ENCODE peak calls at places on chromosome 21, in five cellular contexts. I is NB4, W is IMR-90, B is keratinocyte, T is fibroblast of villous mesenchyme. Z is an unnamed sample.

GRCh38 chr21:46667191-46667734 is 31.8 kb downstream of the PRMT2 start:
- DNase-seq in I (peak; percentile 74), W (peak; percentile 16), B (no peak), T (peak; percentile 40), Z (peak; percentile 25)

GRCh38 chr21:23475518-23476189 is 2131.6 kb downstream of the MRPL39 start:
- DNase-seq in I (no peak), W (no peak), B (no peak), T (no peak), Z (no peak)

GRCh38 chr21:23986987-23987386 is 1620.3 kb downstream of the MRPL39 start:
- DNase-seq in I (no peak), W (no peak), B (no peak), T (no peak), Z (no peak)

GRCh38 chr21:28118570-28118969 is 874.1 kb downstream of the LTN1 start:
- DNase-seq in I (no peak), W (no peak), B (no peak), T (no peak), Z (no peak)

GRCh38 chr21:46153259-46154154 is 1.9 kb downstream of the FTCD start:
- DNase-seq in I (peak; percentile 63), W (no peak), B (no peak), T (peak; percentile 49), Z (peak; percentile 54)

GRCh38 chr21:16522512-16522911 is 792.7 kb downstream of the USP25 start:
- DNase-seq in I (no peak), W (peak; percentile 83), B (no peak), T (peak; percentile 65), Z (peak; percentile 63)

GRCh38 chr21:39121600-39122355 is 61.5 kb downstream of the PSMG1 start:
- DNase-seq in I (no peak), W (no peak), B (no peak), T (no peak), Z (no peak)

GRCh38 chr21:38679531-38679930 is 126.2 kb upstream of the ETS2 start:
- DNase-seq in I (peak; percentile 59), W (peak; percentile 62), B (no peak), T (peak; percentile 75), Z (peak; percentile 74)

GRCh38 chr21:46457801-46458314 is 833 bp upstream of the DIP2A start:
- DNase-seq in I (peak; percentile 79), W (peak; percentile 40), B (no peak), T (peak; percentile 59), Z (peak; percentile 41)

GRCh38 chr21:20302084-20302483 is 696.1 kb upstream of the NCAM2 start:
- DNase-seq in I (no peak), W (no peak), B (no peak), T (no peak), Z (no peak)

GRCh38 chr21:23401278-23401677 is 2206.0 kb downstream of the MRPL39 start:
- DNase-seq in I (peak; percentile 27), W (no peak), B (no peak), T (no peak), Z (no peak)

GRCh38 chr21:16870116-16870515 is 642.7 kb upstream of the CXADR start:
- DNase-seq in I (no peak), W (peak; percentile 5), B (no peak), T (peak; percentile 76), Z (peak; percentile 13)

GRCh38 chr21:44046734-44047133 is 34.6 kb downstream of the TRAPPC10 start:
- DNase-seq in I (no peak), W (no peak), B (no peak), T (no peak), Z (no peak)

GRCh38 chr21:29827236-29827635 is 112.6 kb downstream of the GRIK1 start:
- DNase-seq in I (no peak), W (no peak), B (no peak), T (no peak), Z (no peak)

GRCh38 chr21:38467911-38468310 is 30.4 kb downstream of the ERG start:
- DNase-seq in I (peak; percentile 25), W (no peak), B (no peak), T (no peak), Z (no peak)

GRCh38 chr21:35995522-35996088 is 64.7 kb downstream of the SETD4 start:
- DNase-seq in I (no peak), W (no peak), B (no peak), T (no peak), Z (no peak)

GRCh38 chr21:16865612-16866011 is 647.2 kb upstream of the CXADR start:
- DNase-seq in I (no peak), W (peak; percentile 1), B (no peak), T (peak; percentile 47), Z (peak; percentile 1)

GRCh38 chr21:28798798-28799197 is 193.9 kb downstream of the LTN1 start:
- DNase-seq in I (no peak), W (peak; percentile 66), B (no peak), T (peak; percentile 40), Z (peak; percentile 50)

GRCh38 chr21:46092026-46092764 is 5.7 kb upstream of the COL6A2 start:
- DNase-seq in I (no peak), W (peak; percentile 99), B (no peak), T (peak; percentile 97), Z (peak; percentile 97)

GRCh38 chr21:31730687-31731111 is 1.2 kb downstream of the SCAF4 start:
- DNase-seq in I (peak; percentile 50), W (peak; percentile 28), B (no peak), T (no peak), Z (peak; percentile 40)

GRCh38 chr21:28221984-28222383 is 770.7 kb downstream of the LTN1 start:
- DNase-seq in I (no peak), W (no peak), B (no peak), T (no peak), Z (no peak)

GRCh38 chr21:32508558-32508957 is 76.8 kb downstream of the TCP10L start:
- DNase-seq in I (no peak), W (no peak), B (no peak), T (no peak), Z (no peak)

GRCh38 chr21:42981862-42982261 is 7.5 kb downstream of the PKNOX1 start:
- DNase-seq in I (no peak), W (no peak), B (no peak), T (no peak), Z (no peak)

GRCh38 chr21:43343095-43343991 is 83.6 kb downstream of the SIK1 start:
- DNase-seq in I (no peak), W (no peak), B (no peak), T (no peak), Z (no peak)

GRCh38 chr21:31108969-31109368 is 70.7 kb upstream of the KRTAP19-8 start:
- DNase-seq in I (peak; percentile 41), W (peak; percentile 20), B (no peak), T (no peak), Z (peak; percentile 26)

GRCh38 chr21:43267391-43268085 is 98.7 kb downstream of the CRYAA start:
- DNase-seq in I (no peak), W (no peak), B (no peak), T (no peak), Z (no peak)

GRCh38 chr21:29538115-29538514 is 239.4 kb downstream of the BACH1 start:
- DNase-seq in I (no peak), W (peak; percentile 79), B (no peak), T (peak; percentile 8), Z (peak; percentile 72)

GRCh38 chr21:40381111-40381510 is 465.8 kb downstream of the DSCAM start:
- DNase-seq in I (no peak), W (no peak), B (no peak), T (no peak), Z (no peak)

GRCh38 chr21:40371329-40371728 is 475.6 kb downstream of the DSCAM start:
- DNase-seq in I (no peak), W (no peak), B (no peak), T (no peak), Z (no peak)

GRCh38 chr21:40373760-40374159 is 473.2 kb downstream of the DSCAM start:
- DNase-seq in I (no peak), W (no peak), B (no peak), T (no peak), Z (no peak)

GRCh38 chr21:40377135-40377534 is 469.8 kb downstream of the DSCAM start:
- DNase-seq in I (no peak), W (no peak), B (no peak), T (no peak), Z (no peak)
- TF ChIP-seq CTCF in I (no peak), W (no peak), B (no peak), T (no peak), Z (no peak)

GRCh38 chr21:18245493-18245967 is 897 bp downstream of the CHODL start:
- DNase-seq in I (no peak), W (no peak), B (no peak), T (no peak), Z (no peak)
- H3K4me3 ChIP-seq in I (no peak overlapping the region), W (no peak overlapping the region), B (peak overlapping the region; percentile 23), T (no peak overlapping the region), Z (no peak overlapping the region)

DNA sequence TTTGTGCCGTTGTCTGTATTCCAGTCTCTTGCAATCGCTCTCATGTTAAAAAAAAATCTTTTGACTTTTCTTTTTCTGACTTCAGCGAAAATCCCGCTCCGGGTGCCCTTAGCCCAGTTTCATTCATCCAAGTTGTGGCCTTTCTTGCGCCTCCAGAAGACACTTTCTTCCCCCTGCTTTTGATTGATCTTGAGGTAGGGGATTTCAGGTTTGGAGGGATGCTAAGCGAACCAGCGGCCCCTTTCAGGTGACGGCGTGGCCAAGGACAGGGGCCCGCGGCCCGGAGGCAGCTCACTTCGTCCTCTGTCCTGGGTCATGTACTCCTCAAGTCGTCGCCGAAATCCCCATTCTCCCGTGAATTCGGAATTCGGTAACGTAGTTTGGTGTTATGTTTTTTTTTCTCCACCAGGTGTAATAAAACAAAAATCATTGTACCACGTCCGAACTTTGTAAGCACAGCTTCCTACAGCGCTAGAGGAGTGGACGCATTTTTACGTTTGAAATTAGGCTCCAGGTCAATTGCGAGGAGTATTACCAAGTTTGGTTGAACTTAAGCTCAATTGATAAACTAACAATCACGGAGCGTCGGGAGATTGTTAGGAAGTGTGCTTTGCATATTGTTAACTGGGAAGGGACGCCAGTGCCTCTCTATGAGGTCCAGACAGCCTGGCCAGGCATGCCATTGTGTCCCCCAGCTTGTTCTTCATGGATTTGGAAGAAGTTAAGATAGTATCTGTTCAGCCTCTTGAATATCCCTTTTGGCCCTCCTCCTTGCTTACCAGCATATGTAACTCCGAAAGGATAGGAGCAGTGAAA is 1.1 kb downstream of the MRPS6 start:
- DNase-seq in I (no peak), W (no peak), B (no peak), T (no peak), Z (peak; percentile 26)
- TF ChIP-seq CTCF in I (no peak), W (no peak), B (no peak), T (no peak), Z (no peak)

GRCh38 chr21:37446552-37446951 is 80.0 kb downstream of the DYRK1A start:
- DNase-seq in I (no peak), W (no peak), B (no peak), T (no peak), Z (no peak)
- H3K4me3 ChIP-seq in I (no peak overlapping the region), W (no peak overlapping the region), B (no peak overlapping the region), T (no peak overlapping the region), Z (no peak overlapping the region)

DNA sequence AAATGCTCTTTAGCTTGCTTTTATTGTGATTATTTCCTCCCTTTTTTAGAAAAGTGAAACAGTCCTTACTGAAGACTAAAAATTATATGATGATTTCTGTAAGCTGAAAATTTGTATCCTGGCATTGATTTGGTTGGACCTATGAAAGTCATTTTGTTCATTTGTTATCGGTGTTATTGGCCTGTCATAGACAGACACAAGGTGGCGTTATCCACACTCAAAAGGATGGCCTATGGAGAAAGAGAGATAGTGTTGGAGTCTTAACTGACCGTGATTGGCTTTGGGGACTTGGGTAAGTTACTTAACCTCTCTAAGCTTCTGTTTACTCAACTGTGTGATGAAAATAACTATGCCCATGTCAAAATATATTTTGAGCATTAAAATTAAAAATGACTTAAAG is 203.6 kb upstream of the CHODL start:
- DNase-seq in I (peak; percentile 48), W (no peak), B (no peak), T (peak; percentile 0), Z (no peak)
- TF ChIP-seq CTCF in I (peak; percentile 62), W (no peak), B (peak; percentile 47), T (no peak), Z (no peak)

Z was measured in fibroblast of the aortic adventitia.